ENCODE peak calls at places on chromosome 7, in eight cellular contexts. One of them, this sample, is unnamed.

GRCh38 chr7:101234636-101235035 is 3.0 kb downstream of the CLDN15 start:
- DNase-seq in psoas muscle: no peak
- DNase-seq in astrocyte: no peak
- DNase-seq in neural progenitor cell: no peak
- DNase-seq in brain microvascular endothelial cell: no peak
- DNase-seq in sigmoid colon: no peak
- DNase-seq in endodermal cell: no peak
- DNase-seq in osteoblast: peak
- DNase-seq in this sample: no peak

GRCh38 chr7:96837583-96837982 is 127.9 kb upstream of the SEM1 start:
- DNase-seq in psoas muscle: no peak
- DNase-seq in astrocyte: no peak
- DNase-seq in neural progenitor cell: no peak
- DNase-seq in brain microvascular endothelial cell: no peak
- DNase-seq in sigmoid colon: no peak
- DNase-seq in endodermal cell: no peak
- DNase-seq in osteoblast: no peak
- DNase-seq in this sample: no peak

GRCh38 chr7:48389977-48390376 is 218.7 kb downstream of the ABCA13 start:
- DNase-seq in psoas muscle: no peak
- DNase-seq in astrocyte: peak
- DNase-seq in neural progenitor cell: no peak
- DNase-seq in brain microvascular endothelial cell: peak
- DNase-seq in sigmoid colon: no peak
- DNase-seq in endodermal cell: no peak
- DNase-seq in osteoblast: peak
- DNase-seq in this sample: no peak

GRCh38 chr7:94161476-94161875 is 157.3 kb upstream of the BET1 start:
- DNase-seq in psoas muscle: no peak
- DNase-seq in astrocyte: no peak
- DNase-seq in neural progenitor cell: no peak
- DNase-seq in brain microvascular endothelial cell: no peak
- DNase-seq in sigmoid colon: no peak
- DNase-seq in endodermal cell: no peak
- DNase-seq in osteoblast: no peak
- DNase-seq in this sample: no peak

GRCh38 chr7:48084727-48085432 is 4.2 kb upstream of the UPP1 start:
- DNase-seq in psoas muscle: peak
- DNase-seq in astrocyte: peak
- DNase-seq in neural progenitor cell: no peak
- DNase-seq in brain microvascular endothelial cell: peak
- DNase-seq in sigmoid colon: peak
- DNase-seq in endodermal cell: peak
- DNase-seq in osteoblast: peak
- DNase-seq in this sample: peak

GRCh38 chr7:46681865-46682503 is 760.9 kb upstream of the IGFBP3 start:
- DNase-seq in psoas muscle: peak
- DNase-seq in astrocyte: no peak
- DNase-seq in neural progenitor cell: no peak
- DNase-seq in brain microvascular endothelial cell: no peak
- DNase-seq in sigmoid colon: peak
- DNase-seq in endodermal cell: no peak
- DNase-seq in osteoblast: no peak
- DNase-seq in this sample: no peak

GRCh38 chr7:38929460-38930171 is 20.6 kb upstream of the VPS41 start:
- DNase-seq in psoas muscle: no peak
- DNase-seq in astrocyte: peak
- DNase-seq in neural progenitor cell: no peak
- DNase-seq in brain microvascular endothelial cell: no peak
- DNase-seq in sigmoid colon: no peak
- DNase-seq in endodermal cell: no peak
- DNase-seq in osteoblast: no peak
- DNase-seq in this sample: no peak

GRCh38 chr7:72751978-72752377 is 76.0 kb downstream of the TYW1B start:
- DNase-seq in psoas muscle: no peak
- DNase-seq in astrocyte: no peak
- DNase-seq in neural progenitor cell: peak
- DNase-seq in brain microvascular endothelial cell: no peak
- DNase-seq in sigmoid colon: no peak
- DNase-seq in endodermal cell: peak
- DNase-seq in osteoblast: peak
- DNase-seq in this sample: no peak

GRCh38 chr7:22120391-22121053 is 174.8 kb upstream of the CDCA7L start:
- DNase-seq in psoas muscle: no peak
- DNase-seq in astrocyte: no peak
- DNase-seq in neural progenitor cell: no peak
- DNase-seq in brain microvascular endothelial cell: peak
- DNase-seq in sigmoid colon: no peak
- DNase-seq in endodermal cell: no peak
- DNase-seq in osteoblast: no peak
- DNase-seq in this sample: no peak

GRCh38 chr7:140689199-140690152 is 7.0 kb upstream of the NDUFB2 start:
- DNase-seq in psoas muscle: no peak
- DNase-seq in astrocyte: no peak
- DNase-seq in neural progenitor cell: no peak
- DNase-seq in brain microvascular endothelial cell: no peak
- DNase-seq in sigmoid colon: peak
- DNase-seq in endodermal cell: no peak
- DNase-seq in osteoblast: no peak
- DNase-seq in this sample: peak

GRCh38 chr7:138158739-138159528 is 82.7 kb downstream of the AKR1D1 start:
- DNase-seq in psoas muscle: no peak
- DNase-seq in astrocyte: no peak
- DNase-seq in neural progenitor cell: no peak
- DNase-seq in brain microvascular endothelial cell: no peak
- DNase-seq in sigmoid colon: no peak
- DNase-seq in endodermal cell: no peak
- DNase-seq in osteoblast: no peak
- DNase-seq in this sample: no peak

GRCh38 chr7:154881046-154881445 is 121.9 kb downstream of the PAXIP1 start:
- DNase-seq in psoas muscle: no peak
- DNase-seq in astrocyte: no peak
- DNase-seq in neural progenitor cell: no peak
- DNase-seq in brain microvascular endothelial cell: no peak
- DNase-seq in sigmoid colon: no peak
- DNase-seq in endodermal cell: no peak
- DNase-seq in osteoblast: no peak
- DNase-seq in this sample: no peak

GRCh38 chr7:95693551-95694333 is 78.6 kb upstream of the DYNC1I1 start:
- DNase-seq in psoas muscle: no peak
- DNase-seq in astrocyte: no peak
- DNase-seq in neural progenitor cell: no peak
- DNase-seq in brain microvascular endothelial cell: peak
- DNase-seq in sigmoid colon: no peak
- DNase-seq in endodermal cell: no peak
- DNase-seq in osteoblast: no peak
- DNase-seq in this sample: no peak

GRCh38 chr7:95688931-95689453 is 83.4 kb upstream of the DYNC1I1 start:
- DNase-seq in psoas muscle: no peak
- DNase-seq in astrocyte: no peak
- DNase-seq in neural progenitor cell: no peak
- DNase-seq in brain microvascular endothelial cell: peak
- DNase-seq in sigmoid colon: no peak
- DNase-seq in endodermal cell: no peak
- DNase-seq in osteoblast: no peak
- DNase-seq in this sample: no peak

GRCh38 chr7:95690367-95690947 is 81.9 kb upstream of the DYNC1I1 start:
- DNase-seq in psoas muscle: no peak
- DNase-seq in astrocyte: peak
- DNase-seq in neural progenitor cell: peak
- DNase-seq in brain microvascular endothelial cell: peak
- DNase-seq in sigmoid colon: no peak
- DNase-seq in endodermal cell: peak
- DNase-seq in osteoblast: no peak
- DNase-seq in this sample: no peak

GRCh38 chr7:95691464-95691863 is 80.9 kb upstream of the DYNC1I1 start:
- DNase-seq in psoas muscle: no peak
- DNase-seq in astrocyte: no peak
- DNase-seq in neural progenitor cell: no peak
- DNase-seq in brain microvascular endothelial cell: no peak
- DNase-seq in sigmoid colon: no peak
- DNase-seq in endodermal cell: no peak
- DNase-seq in osteoblast: no peak
- DNase-seq in this sample: no peak

DNA sequence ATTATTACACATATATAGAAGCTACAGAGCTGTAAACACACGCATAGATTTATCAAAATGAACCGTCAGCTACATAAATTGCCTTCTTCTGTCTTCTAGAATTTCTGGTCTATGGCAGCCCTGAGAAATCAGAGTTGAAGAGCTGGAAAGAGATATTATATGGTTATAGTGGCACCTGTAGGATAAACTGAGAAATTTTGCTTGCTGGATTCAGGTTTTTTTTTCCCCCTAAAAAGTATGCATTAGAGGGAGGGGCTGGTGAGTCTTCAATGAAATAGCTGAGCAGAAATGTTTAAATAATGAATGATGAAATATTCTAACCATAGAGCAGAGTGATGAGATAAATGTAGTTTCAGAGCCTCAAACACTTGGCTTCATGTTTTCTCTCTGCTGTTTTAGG is 78.0 kb upstream of the DYNC1I1 start:
- DNase-seq in psoas muscle: no peak
- DNase-seq in astrocyte: no peak
- DNase-seq in neural progenitor cell: no peak
- DNase-seq in brain microvascular endothelial cell: no peak
- DNase-seq in sigmoid colon: no peak
- DNase-seq in endodermal cell: no peak
- DNase-seq in osteoblast: no peak
- DNase-seq in this sample: no peak
- TF ChIP-seq CTCF in psoas muscle: no peak
- TF ChIP-seq CTCF in astrocyte: no peak
- TF ChIP-seq CTCF in neural progenitor cell: no peak
- TF ChIP-seq CTCF in brain microvascular endothelial cell: no peak
- TF ChIP-seq CTCF in sigmoid colon: no peak
- TF ChIP-seq CTCF in endodermal cell: no peak
- TF ChIP-seq CTCF in osteoblast: no peak
- TF ChIP-seq CTCF in this sample: no peak

GRCh38 chr7:1975581-1975980 is 257.2 kb downstream of the MAD1L1 start:
- DNase-seq in psoas muscle: no peak
- DNase-seq in astrocyte: no peak
- DNase-seq in neural progenitor cell: no peak
- DNase-seq in brain microvascular endothelial cell: no peak
- DNase-seq in sigmoid colon: no peak
- DNase-seq in endodermal cell: no peak
- DNase-seq in osteoblast: no peak
- DNase-seq in this sample: no peak
- H3K4me3 ChIP-seq in psoas muscle: no peak
- H3K4me3 ChIP-seq in astrocyte: no peak
- H3K4me3 ChIP-seq in neural progenitor cell: no peak
- H3K4me3 ChIP-seq in brain microvascular endothelial cell: no peak
- H3K4me3 ChIP-seq in sigmoid colon: no peak
- H3K4me3 ChIP-seq in endodermal cell: no peak
- H3K4me3 ChIP-seq in osteoblast: no peak
- H3K4me3 ChIP-seq in this sample: no peak

GRCh38 chr7:159099217-159099655 is 45.4 kb downstream of the VIPR2 start:
- DNase-seq in psoas muscle: no peak
- DNase-seq in astrocyte: no peak
- DNase-seq in neural progenitor cell: no peak
- DNase-seq in brain microvascular endothelial cell: no peak
- DNase-seq in sigmoid colon: peak
- DNase-seq in endodermal cell: peak
- DNase-seq in osteoblast: peak
- DNase-seq in this sample: peak
- H3K27ac ChIP-seq in psoas muscle: peak
- H3K27ac ChIP-seq in astrocyte: no peak
- H3K27ac ChIP-seq in neural progenitor cell: no peak
- H3K27ac ChIP-seq in brain microvascular endothelial cell: no peak
- H3K27ac ChIP-seq in sigmoid colon: peak
- H3K27ac ChIP-seq in endodermal cell: no peak
- H3K27ac ChIP-seq in osteoblast: no peak
- H3K27ac ChIP-seq in this sample: peak

DNA sequence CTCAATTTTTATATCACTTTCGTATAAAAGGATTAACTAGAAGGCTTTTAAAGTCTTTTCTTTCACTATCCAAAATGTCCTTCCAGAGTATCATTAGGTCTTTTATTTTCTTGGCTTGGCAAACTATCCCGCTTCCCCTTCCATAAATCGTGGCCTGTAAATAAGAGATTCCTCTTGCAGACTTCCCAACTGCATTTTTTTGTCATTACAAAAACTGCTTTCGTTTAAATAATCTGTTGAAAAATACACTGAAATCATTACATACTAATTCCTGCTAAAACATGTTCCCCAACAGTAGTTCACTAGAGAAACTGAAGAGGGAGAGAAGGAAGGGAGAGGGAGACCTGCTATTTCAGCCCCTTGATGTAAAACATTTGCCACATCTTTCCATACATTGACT is 48.8 kb upstream of the STK17A start:
- DNase-seq in psoas muscle: no peak
- DNase-seq in astrocyte: peak
- DNase-seq in neural progenitor cell: no peak
- DNase-seq in brain microvascular endothelial cell: no peak
- DNase-seq in sigmoid colon: no peak
- DNase-seq in endodermal cell: no peak
- DNase-seq in osteoblast: no peak
- DNase-seq in this sample: no peak
- TF ChIP-seq CTCF in psoas muscle: no peak
- TF ChIP-seq CTCF in astrocyte: no peak
- TF ChIP-seq CTCF in neural progenitor cell: no peak
- TF ChIP-seq CTCF in brain microvascular endothelial cell: no peak
- TF ChIP-seq CTCF in sigmoid colon: no peak
- TF ChIP-seq CTCF in endodermal cell: no peak
- TF ChIP-seq CTCF in osteoblast: no peak
- TF ChIP-seq CTCF in this sample: no peak

DNA sequence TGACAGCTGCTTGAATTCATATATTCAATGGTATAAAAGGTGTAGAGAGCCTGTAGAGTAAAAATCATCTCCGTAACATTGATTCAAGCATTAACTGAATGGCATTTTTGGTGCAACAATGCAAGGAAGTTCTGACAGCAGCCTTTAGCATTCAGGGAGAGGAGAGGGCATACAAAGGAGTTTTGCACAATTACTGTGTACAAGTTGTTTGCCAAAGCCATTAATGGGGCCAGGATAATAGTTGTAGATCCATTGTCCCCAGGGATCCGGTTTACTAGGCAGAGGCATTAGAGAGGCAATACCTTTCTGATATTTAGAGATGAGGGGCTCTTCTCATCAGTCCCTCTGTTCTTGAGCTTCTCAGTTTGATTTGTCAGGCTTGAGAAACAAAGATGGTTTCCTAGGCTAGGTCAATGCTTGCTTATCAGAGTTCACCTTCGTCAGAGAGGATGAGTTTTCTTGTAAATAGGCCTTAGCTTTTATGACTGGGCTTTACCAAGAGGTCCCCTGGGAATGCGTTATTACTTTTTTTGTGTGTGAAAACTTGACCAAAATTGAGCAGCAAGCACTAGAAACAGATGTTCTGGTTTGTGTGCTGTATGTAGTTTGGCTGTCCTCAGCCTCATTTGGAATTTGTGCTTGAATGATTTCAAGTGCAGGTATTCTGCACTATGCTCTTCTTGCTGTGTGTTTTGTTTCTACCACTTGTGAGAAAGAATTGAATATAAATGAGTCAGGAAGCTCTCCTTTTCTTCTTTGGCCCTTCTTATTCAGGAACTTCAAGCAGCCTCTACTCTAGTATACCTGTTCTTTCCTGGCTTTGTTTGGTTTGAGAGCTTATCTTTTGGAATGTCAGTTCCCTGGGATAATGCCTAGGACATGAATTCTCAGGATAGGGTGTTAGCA is 32.0 kb downstream of the SND1 start:
- DNase-seq in psoas muscle: no peak
- DNase-seq in astrocyte: no peak
- DNase-seq in neural progenitor cell: no peak
- DNase-seq in brain microvascular endothelial cell: no peak
- DNase-seq in sigmoid colon: no peak
- DNase-seq in endodermal cell: no peak
- DNase-seq in osteoblast: no peak
- DNase-seq in this sample: no peak
- H3K4me3 ChIP-seq in psoas muscle: no peak
- H3K4me3 ChIP-seq in astrocyte: no peak
- H3K4me3 ChIP-seq in neural progenitor cell: no peak
- H3K4me3 ChIP-seq in brain microvascular endothelial cell: no peak
- H3K4me3 ChIP-seq in sigmoid colon: no peak
- H3K4me3 ChIP-seq in endodermal cell: peak
- H3K4me3 ChIP-seq in osteoblast: no peak
- H3K4me3 ChIP-seq in this sample: no peak